ENCODE peak calls at places on chromosomes 1 and 21, in four cellular contexts. O is endodermal cell; R is H9; U is CD8-positive, alpha-beta T cell. M is an unnamed sample.

GRCh38 chr1:230109871-230110667 is 43.0 kb downstream of the GALNT2 start:
- DNase-seq in O (peak; percentile 45), R (no peak), U (peak; percentile 29), M (no peak)

GRCh38 chr1:210072129-210072528 is 134.1 kb downstream of the SYT14 start:
- DNase-seq in O (no peak), R (no peak), U (no peak), M (no peak)

GRCh38 chr1:18058522-18058921 is 49.1 kb upstream of the IGSF21 start:
- DNase-seq in O (no peak), R (no peak), U (no peak), M (no peak)

GRCh38 chr1:94698759-94699502 is 121.2 kb upstream of the SLC44A3 start:
- DNase-seq in O (peak; percentile 52), R (no peak), U (no peak), M (no peak)

GRCh38 chr1:93629101-93630059 is 52.3 kb downstream of the BCAR3 start:
- DNase-seq in O (no peak), R (no peak), U (peak; percentile 10), M (no peak)

GRCh38 chr1:198669023-198669698 is 30.3 kb downstream of the PTPRC start:
- DNase-seq in O (no peak), R (no peak), U (no peak), M (no peak)

GRCh38 chr1:9782116-9782751 is 41.5 kb downstream of the CLSTN1 start:
- DNase-seq in O (no peak), R (no peak), U (no peak), M (no peak)

GRCh38 chr21:18499761-18500376 is 96.3 kb upstream of the TMPRSS15 start:
- DNase-seq in O (peak; percentile 72), R (no peak), U (no peak), M (no peak)

GRCh38 chr1:183942933-183943693 is 94.4 kb downstream of the COLGALT2 start:
- DNase-seq in O (no peak), R (no peak), U (no peak), M (no peak)

GRCh38 chr1:175493321-175493998 is 249.9 kb downstream of the TNR start:
- DNase-seq in O (peak; percentile 75), R (peak; percentile 51), U (no peak), M (no peak)

GRCh38 chr21:44958471-44959191 is 18.8 kb downstream of the SLX9 start:
- DNase-seq in O (no peak), R (no peak), U (no peak), M (no peak)

GRCh38 chr1:71196685-71197084 is 115.8 kb upstream of the ZRANB2 start:
- DNase-seq in O (no peak), R (no peak), U (no peak), M (no peak)

GRCh38 chr1:99266731-99267130 is 2.4 kb downstream of the PLPPR4 start:
- DNase-seq in O (no peak), R (no peak), U (no peak), M (no peak)

GRCh38 chr1:9651565-9652378 is at the start of gene PIK3CD:
- DNase-seq in O (peak; percentile 87), R (peak; percentile 61), U (peak; percentile 40), M (no peak)

GRCh38 chr1:226046240-226046639 is 16.3 kb upstream of the H3-3A start:
- DNase-seq in O (no peak), R (no peak), U (no peak), M (no peak)

GRCh38 chr1:5898266-5898665 is 94.0 kb downstream of the NPHP4 start:
- DNase-seq in O (no peak), R (no peak), U (no peak), M (no peak)

GRCh38 chr1:11579506-11579905 is 74.7 kb downstream of the FBXO2 start:
- DNase-seq in O (no peak), R (no peak), U (no peak), M (no peak)
- H3K27me3 ChIP-seq in O (no peaks in the 10 kb centered on the region), R (no peaks in the 10 kb centered on the region), U (no peaks in the 10 kb centered on the region), M (no peaks in the 10 kb centered on the region)

DNA sequence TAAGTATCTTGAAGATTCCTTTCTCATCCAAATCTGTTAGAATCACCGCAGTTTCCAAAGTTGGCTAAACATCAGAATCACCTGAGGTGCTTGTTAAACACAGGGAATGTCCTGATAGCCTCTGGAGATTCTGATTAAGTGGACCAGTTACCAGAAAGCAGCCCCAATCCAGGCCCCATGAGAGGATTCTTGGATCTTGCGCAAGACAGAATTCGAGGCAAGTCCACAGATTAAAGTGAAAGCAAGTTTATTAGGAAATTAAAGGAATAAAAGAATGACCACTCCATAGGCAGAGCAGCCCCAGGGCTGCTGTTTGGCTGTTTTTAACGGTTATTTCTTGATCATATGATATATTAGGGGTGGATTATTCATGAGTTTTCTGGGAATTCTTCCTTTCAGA is 176.1 kb downstream of the ROR1 start:
- DNase-seq in O (no peak), R (no peak), U (no peak), M (no peak)
- H3K4me1 ChIP-seq in O (no peaks in the 10 kb centered on the region), R (no peaks in the 10 kb centered on the region), U (no peaks in the 10 kb centered on the region), M (peaks cover 39% of the 10 kb centered on the region)

DNA sequence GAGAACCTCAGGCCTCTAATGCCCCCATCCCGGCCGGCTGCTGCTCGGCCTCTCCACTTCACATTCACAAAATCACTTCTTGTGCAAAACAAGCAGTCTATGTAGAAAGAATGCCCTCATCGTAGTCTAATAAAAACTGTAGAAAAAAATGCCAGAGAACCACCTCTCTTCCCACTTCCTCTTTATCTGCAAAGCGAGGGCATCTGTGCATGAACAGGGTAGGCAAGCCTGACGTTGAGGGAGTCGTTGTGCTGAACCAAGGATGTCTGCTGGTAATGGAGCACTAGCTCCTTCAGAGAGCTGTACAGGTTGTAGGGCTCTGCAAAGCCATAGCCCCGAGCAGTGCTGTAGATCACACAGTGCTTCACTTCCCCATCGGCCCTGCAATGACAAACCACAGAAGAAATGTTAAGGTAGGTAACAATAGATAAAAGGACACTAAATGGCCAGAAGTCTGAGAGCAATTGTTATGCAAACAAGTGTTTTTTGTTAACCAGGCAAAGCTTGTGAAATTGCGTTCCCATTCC is 88.9 kb downstream of the PIK3R3 start:
- DNase-seq in O (peak; percentile 71), R (peak; percentile 67), U (no peak), M (no peak)
- H3K27ac ChIP-seq in O (no peak overlapping the region), R (no peak overlapping the region), U (no peak overlapping the region), M (no peak overlapping the region)

GRCh38 chr1:7688659-7689058 is 82.4 kb upstream of the VAMP3 start:
- DNase-seq in O (no peak), R (no peak), U (no peak), M (no peak)

GRCh38 chr1:7691557-7691956 is 79.5 kb upstream of the VAMP3 start:
- DNase-seq in O (no peak), R (no peak), U (no peak), M (no peak)

GRCh38 chr1:7690496-7691182 is 80.5 kb upstream of the VAMP3 start:
- DNase-seq in O (no peak), R (no peak), U (no peak), M (no peak)

GRCh38 chr1:7692038-7692437 is 79.1 kb upstream of the VAMP3 start:
- DNase-seq in O (no peak), R (no peak), U (no peak), M (no peak)

GRCh38 chr1:7690076-7690475 is 81.0 kb upstream of the VAMP3 start:
- DNase-seq in O (no peak), R (no peak), U (no peak), M (no peak)
- H3K27me3 ChIP-seq in O (no peaks in the 10 kb centered on the region), R (no peaks in the 10 kb centered on the region), U (no peaks in the 10 kb centered on the region), M (peaks cover 24% of the 10 kb centered on the region)

GRCh38 chr1:16120940-16121410 is 34.9 kb downstream of the EPHA2 start:
- DNase-seq in O (no peak), R (no peak), U (no peak), M (no peak)

GRCh38 chr1:16125088-16125470 is 30.8 kb downstream of the EPHA2 start:
- DNase-seq in O (no peak), R (no peak), U (no peak), M (no peak)

GRCh38 chr1:16124377-16125087 is 31.3 kb downstream of the EPHA2 start:
- DNase-seq in O (peak; percentile 42), R (peak; percentile 21), U (no peak), M (no peak)

GRCh38 chr1:16122361-16122881 is 33.4 kb downstream of the EPHA2 start:
- DNase-seq in O (peak; percentile 78), R (peak; percentile 59), U (no peak), M (no peak)

DNA sequence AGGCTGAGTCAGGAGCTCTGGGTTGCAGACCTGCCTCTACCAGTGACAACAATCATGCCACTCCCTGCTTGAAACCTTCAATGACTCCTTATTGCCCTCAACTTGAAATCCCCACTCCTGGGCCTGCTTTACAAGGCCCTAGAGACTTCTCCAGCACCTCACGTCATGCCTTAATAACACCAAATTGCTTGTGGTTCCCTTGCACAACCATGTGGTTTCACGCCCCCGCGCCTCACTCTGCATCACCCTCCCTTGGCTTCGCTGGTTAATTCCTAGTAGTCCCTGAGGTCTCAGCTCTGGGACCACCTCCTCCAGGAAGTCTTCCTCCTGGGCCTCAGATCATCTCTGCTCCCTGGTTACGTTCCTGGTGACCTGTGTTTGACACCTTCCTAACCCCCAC is 33.0 kb downstream of the EPHA2 start:
- DNase-seq in O (peak; percentile 40), R (peak; percentile 23), U (no peak), M (no peak)
- H3K4me1 ChIP-seq in O (peaks cover 16% of the 10 kb centered on the region), R (peaks cover 2% of the 10 kb centered on the region), U (peaks cover 16% of the 10 kb centered on the region), M (peaks cover 77% of the 10 kb centered on the region)

GRCh38 chr1:194028002-194028401 is 841.6 kb upstream of the B3GALT2 start:
- DNase-seq in O (no peak), R (no peak), U (no peak), M (no peak)
- H3K27ac ChIP-seq in O (no peak overlapping the region), R (no peak overlapping the region), U (no peak overlapping the region), M (no peak overlapping the region)

DNA sequence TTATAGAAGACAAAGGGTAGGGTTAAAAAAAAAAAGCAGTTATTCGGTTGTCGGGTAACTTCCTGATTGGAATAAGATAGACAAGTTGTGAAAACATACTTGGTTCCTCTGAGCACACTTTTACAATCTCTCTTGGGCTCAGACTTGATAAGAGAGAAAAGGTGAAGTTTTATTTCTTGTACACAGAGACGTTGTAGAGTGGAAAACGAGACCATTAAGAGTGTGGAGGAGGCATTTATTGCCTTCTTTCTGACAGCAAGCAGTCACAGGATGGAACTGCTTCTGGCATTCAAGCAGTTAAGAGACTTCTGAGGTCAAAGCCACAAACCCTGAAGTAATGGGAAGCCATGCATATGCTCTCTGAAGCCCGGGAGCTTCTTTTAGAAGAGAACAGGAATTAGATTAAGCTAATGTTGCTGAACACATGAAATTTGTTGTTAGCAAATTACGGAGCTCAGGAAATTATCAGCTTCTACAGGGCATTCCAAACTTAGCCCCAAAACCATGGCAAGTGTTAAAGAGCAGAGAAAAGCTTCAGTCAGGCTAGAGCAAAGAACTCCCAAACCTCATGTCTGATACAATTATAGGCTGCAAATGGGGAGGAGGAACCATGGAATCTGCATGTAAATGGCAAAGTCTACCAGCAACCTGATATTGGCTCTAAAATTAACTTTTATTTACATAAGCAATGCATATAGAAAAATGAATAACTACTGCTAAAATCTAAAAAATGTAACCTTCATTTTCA is 26.0 kb downstream of the S1PR1 start:
- DNase-seq in O (no peak), R (no peak), U (no peak), M (no peak)
- H3K27me3 ChIP-seq in O (no peaks in the 10 kb centered on the region), R (no peaks in the 10 kb centered on the region), U (no peaks in the 10 kb centered on the region), M (no peaks in the 10 kb centered on the region)

GRCh38 chr1:154418898-154419619 is 13.9 kb downstream of the IL6R start:
- DNase-seq in O (peak; percentile 38), R (no peak), U (no peak), M (no peak)
- H3K4me1 ChIP-seq in O (no peaks in the 10 kb centered on the region), R (no peaks in the 10 kb centered on the region), U (peaks cover 57% of the 10 kb centered on the region), M (peaks cover 97% of the 10 kb centered on the region)

DNA sequence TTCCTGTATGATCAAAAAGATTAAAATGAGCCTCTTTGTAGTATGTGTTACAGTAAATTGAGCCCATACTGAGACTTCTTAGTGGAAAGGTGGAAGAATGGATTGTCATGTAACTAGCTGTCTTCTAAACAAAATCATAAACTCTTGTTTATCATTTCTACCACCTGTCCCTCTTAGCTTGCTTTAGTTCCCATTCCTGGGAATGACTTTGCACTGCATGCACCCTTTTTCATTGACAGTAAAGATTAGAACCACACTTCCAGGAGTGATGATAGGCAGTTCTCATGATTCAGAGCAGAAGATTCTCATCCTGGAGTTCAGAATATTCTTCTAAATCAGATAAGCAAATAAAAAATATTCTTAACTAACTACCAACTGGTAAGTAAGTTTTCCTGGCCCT is 28.0 kb downstream of the DENND2D start:
- DNase-seq in O (no peak), R (no peak), U (no peak), M (no peak)
- H3K27ac ChIP-seq in O (no peak overlapping the region), R (no peak overlapping the region), U (no peak overlapping the region), M (no peak overlapping the region)